ENCODE peak calls at places on chromosome 11, in eight cellular contexts. One of them, this sample, is unnamed.

GRCh38 chr11:119149371-119150275 is 771 bp downstream of the ABCG4 start:
- DNase-seq in activated CD4-positive, alpha-beta memory T cell treated with anti-CD3 and anti-CD28 coated beads for 36 hours: peak
- DNase-seq in AG08395: no peak
- DNase-seq in stimulated activated CD4-positive, alpha-beta T cell treated with anti-CD3 and anti-CD28 coated beads, TNF-alpha, amount 100 ng/mL, for 1 hour: no peak
- DNase-seq in body of pancreas: no peak
- DNase-seq in heart left ventricle: no peak
- DNase-seq in ELF-1: peak
- DNase-seq in RWPE1: no peak
- DNase-seq in this sample: no peak

GRCh38 chr11:36114095-36114494 is 170.2 kb downstream of the LDLRAD3 start:
- DNase-seq in AG08395: no peak
- DNase-seq in RWPE1: no peak
- DNase-seq in body of pancreas: no peak
- DNase-seq in activated CD4-positive, alpha-beta memory T cell treated with anti-CD3 and anti-CD28 coated beads for 36 hours: no peak
- DNase-seq in ELF-1: no peak
- DNase-seq in heart left ventricle: no peak
- DNase-seq in stimulated activated CD4-positive, alpha-beta T cell treated with anti-CD3 and anti-CD28 coated beads, TNF-alpha, amount 100 ng/mL, for 1 hour: no peak
- DNase-seq in this sample: no peak

GRCh38 chr11:19931768-19932369 is 219.2 kb downstream of the NAV2 start:
- DNase-seq in heart left ventricle: no peak
- DNase-seq in stimulated activated CD4-positive, alpha-beta T cell treated with anti-CD3 and anti-CD28 coated beads, TNF-alpha, amount 100 ng/mL, for 1 hour: no peak
- DNase-seq in body of pancreas: no peak
- DNase-seq in activated CD4-positive, alpha-beta memory T cell treated with anti-CD3 and anti-CD28 coated beads for 36 hours: no peak
- DNase-seq in ELF-1: no peak
- DNase-seq in AG08395: no peak
- DNase-seq in RWPE1: no peak
- DNase-seq in this sample: no peak

GRCh38 chr11:8671242-8671641 is 11.2 kb downstream of the TRIM66 start:
- DNase-seq in activated CD4-positive, alpha-beta memory T cell treated with anti-CD3 and anti-CD28 coated beads for 36 hours: no peak
- DNase-seq in RWPE1: peak
- DNase-seq in ELF-1: peak
- DNase-seq in AG08395: peak
- DNase-seq in body of pancreas: peak
- DNase-seq in stimulated activated CD4-positive, alpha-beta T cell treated with anti-CD3 and anti-CD28 coated beads, TNF-alpha, amount 100 ng/mL, for 1 hour: no peak
- DNase-seq in heart left ventricle: peak
- DNase-seq in this sample: no peak

GRCh38 chr11:132943737-132944556 is 588.4 kb downstream of the OPCML start:
- DNase-seq in body of pancreas: no peak
- DNase-seq in RWPE1: no peak
- DNase-seq in AG08395: peak
- DNase-seq in ELF-1: peak
- DNase-seq in stimulated activated CD4-positive, alpha-beta T cell treated with anti-CD3 and anti-CD28 coated beads, TNF-alpha, amount 100 ng/mL, for 1 hour: no peak
- DNase-seq in heart left ventricle: no peak
- DNase-seq in activated CD4-positive, alpha-beta memory T cell treated with anti-CD3 and anti-CD28 coated beads for 36 hours: no peak
- DNase-seq in this sample: no peak

GRCh38 chr11:125257185-125257584 is 92.6 kb downstream of the PKNOX2 start:
- DNase-seq in stimulated activated CD4-positive, alpha-beta T cell treated with anti-CD3 and anti-CD28 coated beads, TNF-alpha, amount 100 ng/mL, for 1 hour: no peak
- DNase-seq in activated CD4-positive, alpha-beta memory T cell treated with anti-CD3 and anti-CD28 coated beads for 36 hours: no peak
- DNase-seq in ELF-1: peak
- DNase-seq in RWPE1: no peak
- DNase-seq in heart left ventricle: no peak
- DNase-seq in AG08395: no peak
- DNase-seq in body of pancreas: no peak
- DNase-seq in this sample: no peak

GRCh38 chr11:76314741-76315090 is 66.2 kb downstream of the THAP12 start:
- DNase-seq in RWPE1: no peak
- DNase-seq in stimulated activated CD4-positive, alpha-beta T cell treated with anti-CD3 and anti-CD28 coated beads, TNF-alpha, amount 100 ng/mL, for 1 hour: no peak
- DNase-seq in body of pancreas: no peak
- DNase-seq in ELF-1: no peak
- DNase-seq in heart left ventricle: no peak
- DNase-seq in activated CD4-positive, alpha-beta memory T cell treated with anti-CD3 and anti-CD28 coated beads for 36 hours: no peak
- DNase-seq in AG08395: peak
- DNase-seq in this sample: no peak

GRCh38 chr11:2523821-2524391 is 79.1 kb downstream of the KCNQ1 start:
- DNase-seq in ELF-1: no peak
- DNase-seq in heart left ventricle: peak
- DNase-seq in stimulated activated CD4-positive, alpha-beta T cell treated with anti-CD3 and anti-CD28 coated beads, TNF-alpha, amount 100 ng/mL, for 1 hour: no peak
- DNase-seq in RWPE1: no peak
- DNase-seq in activated CD4-positive, alpha-beta memory T cell treated with anti-CD3 and anti-CD28 coated beads for 36 hours: peak
- DNase-seq in body of pancreas: no peak
- DNase-seq in AG08395: no peak
- DNase-seq in this sample: no peak

GRCh38 chr11:101444164-101444563 is 139.6 kb downstream of the TRPC6 start:
- DNase-seq in RWPE1: no peak
- DNase-seq in ELF-1: no peak
- DNase-seq in activated CD4-positive, alpha-beta memory T cell treated with anti-CD3 and anti-CD28 coated beads for 36 hours: no peak
- DNase-seq in body of pancreas: peak
- DNase-seq in heart left ventricle: no peak
- DNase-seq in stimulated activated CD4-positive, alpha-beta T cell treated with anti-CD3 and anti-CD28 coated beads, TNF-alpha, amount 100 ng/mL, for 1 hour: no peak
- DNase-seq in AG08395: no peak
- DNase-seq in this sample: no peak

GRCh38 chr11:62487698-62488551 is 58.7 kb downstream of the AHNAK start:
- DNase-seq in heart left ventricle: no peak
- DNase-seq in body of pancreas: no peak
- DNase-seq in activated CD4-positive, alpha-beta memory T cell treated with anti-CD3 and anti-CD28 coated beads for 36 hours: no peak
- DNase-seq in AG08395: no peak
- DNase-seq in RWPE1: no peak
- DNase-seq in ELF-1: no peak
- DNase-seq in stimulated activated CD4-positive, alpha-beta T cell treated with anti-CD3 and anti-CD28 coated beads, TNF-alpha, amount 100 ng/mL, for 1 hour: no peak
- DNase-seq in this sample: no peak

GRCh38 chr11:12581923-12582322 is 92.3 kb upstream of the TEAD1 start:
- DNase-seq in RWPE1: peak
- DNase-seq in stimulated activated CD4-positive, alpha-beta T cell treated with anti-CD3 and anti-CD28 coated beads, TNF-alpha, amount 100 ng/mL, for 1 hour: no peak
- DNase-seq in body of pancreas: no peak
- DNase-seq in heart left ventricle: no peak
- DNase-seq in ELF-1: peak
- DNase-seq in AG08395: peak
- DNase-seq in activated CD4-positive, alpha-beta memory T cell treated with anti-CD3 and anti-CD28 coated beads for 36 hours: no peak
- DNase-seq in this sample: no peak

GRCh38 chr11:104858882-104859735 is 39.2 kb downstream of the CASP12 start:
- DNase-seq in activated CD4-positive, alpha-beta memory T cell treated with anti-CD3 and anti-CD28 coated beads for 36 hours: no peak
- DNase-seq in body of pancreas: no peak
- DNase-seq in heart left ventricle: no peak
- DNase-seq in ELF-1: no peak
- DNase-seq in stimulated activated CD4-positive, alpha-beta T cell treated with anti-CD3 and anti-CD28 coated beads, TNF-alpha, amount 100 ng/mL, for 1 hour: no peak
- DNase-seq in RWPE1: no peak
- DNase-seq in AG08395: no peak
- DNase-seq in this sample: no peak

GRCh38 chr11:120775986-120776682 is 247.8 kb upstream of the TBCEL start:
- DNase-seq in AG08395: no peak
- DNase-seq in body of pancreas: no peak
- DNase-seq in heart left ventricle: no peak
- DNase-seq in RWPE1: no peak
- DNase-seq in activated CD4-positive, alpha-beta memory T cell treated with anti-CD3 and anti-CD28 coated beads for 36 hours: no peak
- DNase-seq in ELF-1: no peak
- DNase-seq in stimulated activated CD4-positive, alpha-beta T cell treated with anti-CD3 and anti-CD28 coated beads, TNF-alpha, amount 100 ng/mL, for 1 hour: no peak
- DNase-seq in this sample: no peak

GRCh38 chr11:3108183-3108721 is 51.0 kb upstream of the CARS1 start:
- DNase-seq in ELF-1: no peak
- DNase-seq in stimulated activated CD4-positive, alpha-beta T cell treated with anti-CD3 and anti-CD28 coated beads, TNF-alpha, amount 100 ng/mL, for 1 hour: no peak
- DNase-seq in RWPE1: no peak
- DNase-seq in body of pancreas: no peak
- DNase-seq in AG08395: no peak
- DNase-seq in activated CD4-positive, alpha-beta memory T cell treated with anti-CD3 and anti-CD28 coated beads for 36 hours: no peak
- DNase-seq in heart left ventricle: peak
- DNase-seq in this sample: no peak

GRCh38 chr11:45512749-45513148 is 152.7 kb downstream of the CHST1 start:
- DNase-seq in ELF-1: no peak
- DNase-seq in heart left ventricle: no peak
- DNase-seq in stimulated activated CD4-positive, alpha-beta T cell treated with anti-CD3 and anti-CD28 coated beads, TNF-alpha, amount 100 ng/mL, for 1 hour: no peak
- DNase-seq in RWPE1: no peak
- DNase-seq in body of pancreas: no peak
- DNase-seq in activated CD4-positive, alpha-beta memory T cell treated with anti-CD3 and anti-CD28 coated beads for 36 hours: no peak
- DNase-seq in AG08395: no peak
- DNase-seq in this sample: no peak

GRCh38 chr11:70547821-70548670 is 149.7 kb downstream of the CTTN start:
- DNase-seq in RWPE1: no peak
- DNase-seq in stimulated activated CD4-positive, alpha-beta T cell treated with anti-CD3 and anti-CD28 coated beads, TNF-alpha, amount 100 ng/mL, for 1 hour: no peak
- DNase-seq in body of pancreas: no peak
- DNase-seq in AG08395: no peak
- DNase-seq in ELF-1: no peak
- DNase-seq in activated CD4-positive, alpha-beta memory T cell treated with anti-CD3 and anti-CD28 coated beads for 36 hours: no peak
- DNase-seq in heart left ventricle: no peak
- DNase-seq in this sample: no peak

GRCh38 chr11:128406365-128406706 is 181.0 kb downstream of the ETS1 start:
- DNase-seq in ELF-1: peak
- DNase-seq in body of pancreas: no peak
- DNase-seq in stimulated activated CD4-positive, alpha-beta T cell treated with anti-CD3 and anti-CD28 coated beads, TNF-alpha, amount 100 ng/mL, for 1 hour: no peak
- DNase-seq in activated CD4-positive, alpha-beta memory T cell treated with anti-CD3 and anti-CD28 coated beads for 36 hours: no peak
- DNase-seq in AG08395: peak
- DNase-seq in heart left ventricle: no peak
- DNase-seq in RWPE1: no peak
- DNase-seq in this sample: no peak

GRCh38 chr11:69537855-69538640 is 56.6 kb downstream of the LINC01488 start:
- DNase-seq in AG08395: no peak
- DNase-seq in heart left ventricle: no peak
- DNase-seq in activated CD4-positive, alpha-beta memory T cell treated with anti-CD3 and anti-CD28 coated beads for 36 hours: no peak
- DNase-seq in RWPE1: no peak
- DNase-seq in body of pancreas: no peak
- DNase-seq in stimulated activated CD4-positive, alpha-beta T cell treated with anti-CD3 and anti-CD28 coated beads, TNF-alpha, amount 100 ng/mL, for 1 hour: no peak
- DNase-seq in ELF-1: no peak
- DNase-seq in this sample: no peak

GRCh38 chr11:94597896-94598295 is 30.7 kb downstream of the PIWIL4 start:
- DNase-seq in stimulated activated CD4-positive, alpha-beta T cell treated with anti-CD3 and anti-CD28 coated beads, TNF-alpha, amount 100 ng/mL, for 1 hour: no peak
- DNase-seq in AG08395: no peak
- DNase-seq in RWPE1: no peak
- DNase-seq in heart left ventricle: no peak
- DNase-seq in body of pancreas: no peak
- DNase-seq in activated CD4-positive, alpha-beta memory T cell treated with anti-CD3 and anti-CD28 coated beads for 36 hours: no peak
- DNase-seq in ELF-1: no peak
- DNase-seq in this sample: no peak